ENCODE peak calls at places on chromosomes 13 and 19, in four cellular contexts. D is left lung, J is astrocyte of the spinal cord, N is lower leg skin. H is an unnamed sample.

GRCh38 chr13:47901451-47901850 is 99.6 kb downstream of the SUCLA2 start:
- DNase-seq in D (no peak), J (peak; percentile 85), N (no peak), H (peak; percentile 93)

GRCh38 chr19:4362038-4362828 is 18.9 kb downstream of the MPND start:
- DNase-seq in D (no peak), J (no peak), N (peak; percentile 85), H (no peak)

GRCh38 chr13:100483836-100484381 is 104.7 kb downstream of the GGACT start:
- DNase-seq in D (no peak), J (no peak), N (no peak), H (no peak)

GRCh38 chr19:10352764-10353671 is 13.6 kb upstream of the ICAM3 start:
- DNase-seq in D (no peak), J (no peak), N (no peak), H (peak; percentile 43)

GRCh38 chr19:30224689-30225606 is 147.2 kb upstream of the ZNF536 start:
- DNase-seq in D (no peak), J (no peak), N (no peak), H (no peak)

GRCh38 chr13:69769637-69770036 is 338.0 kb upstream of the ATXN8OS start:
- DNase-seq in D (no peak), J (no peak), N (no peak), H (no peak)

GRCh38 chr13:79874396-79875360 is 393.7 kb downstream of the NDFIP2 start:
- DNase-seq in D (no peak), J (no peak), N (no peak), H (no peak)

GRCh38 chr13:42883771-42884170 is 102.4 kb downstream of the FAM216B start:
- DNase-seq in D (no peak), J (peak; percentile 51), N (no peak), H (peak; percentile 79)

GRCh38 chr19:28871099-28871725 is 341.7 kb downstream of the UQCRFS1 start:
- DNase-seq in D (no peak), J (no peak), N (no peak), H (no peak)

GRCh38 chr13:111410232-111411021 is 90.0 kb downstream of the TEX29 start:
- DNase-seq in D (peak; percentile 50), J (no peak), N (no peak), H (no peak)

GRCh38 chr19:16209266-16209665 is 11.6 kb downstream of the AP1M1 start:
- DNase-seq in D (no peak), J (no peak), N (no peak), H (no peak)

GRCh38 chr19:10419646-10420443 is 493 bp upstream of the PDE4A start:
- DNase-seq in D (no peak), J (peak; percentile 80), N (peak; percentile 86), H (peak; percentile 94)

DNA sequence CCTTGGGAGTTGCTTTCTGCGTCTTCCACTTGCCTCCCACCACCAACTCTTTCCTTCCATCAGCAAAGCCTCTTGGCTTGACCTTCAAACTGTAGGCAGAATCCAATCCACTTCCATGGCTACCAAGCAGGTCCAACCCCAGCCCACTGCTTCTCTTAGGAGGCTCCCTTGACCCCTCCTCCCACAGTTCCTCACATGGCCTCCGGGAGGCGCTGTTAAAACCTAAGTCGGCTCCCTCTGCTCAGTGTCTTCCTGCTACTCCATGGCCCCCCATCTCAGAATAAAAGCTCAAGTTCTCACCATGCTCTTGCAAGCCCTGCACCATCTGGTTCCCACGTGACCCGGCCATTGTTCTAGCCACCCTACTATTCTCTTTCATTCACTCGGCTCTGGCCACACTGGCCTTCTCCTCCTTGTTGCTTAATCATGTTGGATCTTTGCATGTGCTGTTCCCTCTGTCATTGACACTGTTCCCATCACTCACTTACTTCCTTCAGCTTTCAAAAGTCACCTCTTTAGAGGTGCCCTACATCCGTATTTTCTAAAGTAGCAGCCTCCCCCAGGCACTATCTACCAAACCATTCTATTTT is 7.5 kb downstream of the IZUMO2 start:
- DNase-seq in D (no peak), J (no peak), N (no peak), H (no peak)
- TF ChIP-seq CTCF in D (no peak), J (no peak), N (no peak), H (no peak)

GRCh38 chr19:46943150-46943946 is 76.3 kb upstream of the NPAS1 start:
- DNase-seq in D (no peak), J (no peak), N (no peak), H (no peak)

GRCh38 chr19:46944918-46945628 is 74.6 kb upstream of the NPAS1 start:
- DNase-seq in D (no peak), J (peak; percentile 79), N (peak; percentile 88), H (peak; percentile 76)

GRCh38 chr19:46946090-46946489 is 73.5 kb upstream of the NPAS1 start:
- DNase-seq in D (no peak), J (no peak), N (no peak), H (no peak)

GRCh38 chr19:46945668-46946067 is 74.0 kb upstream of the NPAS1 start:
- DNase-seq in D (no peak), J (no peak), N (no peak), H (peak; percentile 64)

GRCh38 chr19:46944123-46944718 is 75.4 kb upstream of the NPAS1 start:
- DNase-seq in D (no peak), J (no peak), N (no peak), H (no peak)
- H3K4me3 ChIP-seq in D (no peak overlapping the region), J (no peak overlapping the region), N (no peak overlapping the region), H (no peak overlapping the region)

GRCh38 chr13:113318956-113319355 is 21.9 kb downstream of the LAMP1 start:
- DNase-seq in D (peak; percentile 69), J (no peak), N (no peak), H (no peak)
- TF ChIP-seq CTCF in D (no peak), J (no peak), N (no peak), H (no peak)

GRCh38 chr19:48750771-48751504 is 1.5 kb downstream of the FUT1 start:
- DNase-seq in D (no peak), J (no peak), N (no peak), H (no peak)

GRCh38 chr19:48751835-48752510 is 468 bp downstream of the FUT1 start:
- DNase-seq in D (no peak), J (no peak), N (no peak), H (no peak)

GRCh38 chr19:48749571-48750198 is 2.8 kb downstream of the FUT1 start:
- DNase-seq in D (no peak), J (no peak), N (no peak), H (no peak)

GRCh38 chr19:48752511-48753365 is at the start of gene FUT1:
- DNase-seq in D (peak; percentile 88), J (no peak), N (peak; percentile 91), H (no peak)

GRCh38 chr19:48750351-48750750 is 2.1 kb downstream of the FUT1 start:
- DNase-seq in D (no peak), J (no peak), N (no peak), H (no peak)
- H3K4me3 ChIP-seq in D (peak overlapping the region; percentile 48), J (no peak overlapping the region), N (no peak overlapping the region), H (no peak overlapping the region)

GRCh38 chr19:1513492-1514294 is 874 bp upstream of the ADAMTSL5 start:
- DNase-seq in D (peak; percentile 92), J (no peak), N (no peak), H (peak; percentile 47)

GRCh38 chr19:1511318-1511988 is 1.4 kb downstream of the ADAMTSL5 start:
- DNase-seq in D (peak; percentile 76), J (no peak), N (no peak), H (no peak)

GRCh38 chr19:1511989-1512338 is 855 bp downstream of the ADAMTSL5 start:
- DNase-seq in D (no peak), J (no peak), N (no peak), H (no peak)

GRCh38 chr19:1514295-1514661 is 1.5 kb upstream of the ADAMTSL5 start:
- DNase-seq in D (no peak), J (no peak), N (no peak), H (no peak)

GRCh38 chr19:1512671-1513491 is at the start of gene ADAMTSL5:
- DNase-seq in D (peak; percentile 85), J (no peak), N (no peak), H (peak; percentile 19)
- TF ChIP-seq CTCF in D (no peak), J (no peak), N (no peak), H (no peak)